ENCODE peak calls at places on chromosome 9, in six cellular contexts. X is CD8-positive, alpha-beta memory T cell; B is CD4-positive, CD25-positive, alpha-beta regulatory T cell; I is aorta; T is Caco-2; O is neural progenitor cell. W is an unnamed sample. For H3K9me3, the result is how much of the 10 kb centered on the place peaks cover.

GRCh38 chr9:77011973-77012817 is 7.3 kb upstream of the FOXB2 start:
- DNase-seq in O (peak), I (peak), B (peak), T (no peak), X (peak), W (peak)

GRCh38 chr9:4796988-4797956 is 4.5 kb downstream of the RCL1 start:
- DNase-seq in I (no peak), O (peak), X (no peak), T (peak), B (no peak), W (no peak)

GRCh38 chr9:22035591-22036011 is 26.5 kb upstream of the CDKN2B start:
- DNase-seq in X (no peak), I (no peak), O (no peak), B (no peak), T (no peak), W (no peak)

GRCh38 chr9:124274738-124275137 is 17.0 kb downstream of the NEK6 start:
- DNase-seq in I (no peak), X (no peak), B (no peak), O (no peak), T (no peak), W (no peak)

GRCh38 chr9:71752352-71752751 is 16.0 kb downstream of the CEMIP2 start:
- DNase-seq in O (peak), B (no peak), X (no peak), I (no peak), T (no peak), W (no peak)

GRCh38 chr9:27866741-27867140 is 293.5 kb upstream of the C9orf72 start:
- DNase-seq in B (no peak), O (peak), T (no peak), I (no peak), X (no peak), W (no peak)

GRCh38 chr9:84137968-84138367 is 157.4 kb downstream of the RMI1 start:
- DNase-seq in T (no peak), I (no peak), B (no peak), X (no peak), O (no peak), W (no peak)

GRCh38 chr9:6805532-6805931 is 47.8 kb downstream of the KDM4C start:
- DNase-seq in T (no peak), X (no peak), I (no peak), B (no peak), O (no peak), W (no peak)

GRCh38 chr9:134434896-134435506 is 108.7 kb downstream of the RXRA start:
- DNase-seq in I (peak), O (peak), X (no peak), T (peak), B (no peak), W (no peak)

GRCh38 chr9:89793124-89793495 is 188.3 kb downstream of the GADD45G start:
- DNase-seq in T (no peak), I (no peak), X (no peak), B (no peak), O (no peak), W (no peak)

GRCh38 chr9:17750285-17750684 is 171.4 kb downstream of the SH3GL2 start:
- DNase-seq in I (no peak), X (no peak), T (no peak), O (peak), B (no peak), W (no peak)

GRCh38 chr9:79924836-79925235 is 353.1 kb downstream of the TLE4 start:
- DNase-seq in B (no peak), T (no peak), O (no peak), X (no peak), I (no peak), W (no peak)

GRCh38 chr9:110030632-110031031 is 177.3 kb downstream of the C9orf152 start:
- DNase-seq in B (no peak), X (no peak), T (no peak), I (no peak), O (no peak), W (no peak)

GRCh38 chr9:37466037-37466709 is 923 bp upstream of the ZBTB5 start:
- DNase-seq in T (peak), B (peak), I (peak), X (peak), O (peak), W (peak)

GRCh38 chr9:88532320-88532719 is 2.7 kb upstream of the NXNL2 start:
- DNase-seq in T (no peak), X (no peak), I (no peak), O (peak), B (no peak), W (no peak)

GRCh38 chr9:69980591-69980990 is 63.1 kb upstream of the MAMDC2 start:
- DNase-seq in O (no peak), B (no peak), X (no peak), I (no peak), T (no peak), W (no peak)

GRCh38 chr9:95079461-95079860 is 238.0 kb downstream of the FANCC start:
- DNase-seq in X (no peak), B (no peak), O (no peak), T (no peak), I (no peak), W (no peak)

GRCh38 chr9:37187713-37188439 is 67.5 kb downstream of the ZCCHC7 start:
- DNase-seq in X (no peak), T (no peak), O (no peak), I (no peak), B (no peak), W (no peak)

GRCh38 chr9:131618071-131618479 is 72.8 kb downstream of the PRRT1B start:
- DNase-seq in I (peak), X (no peak), T (no peak), O (no peak), B (no peak), W (no peak)

GRCh38 chr9:99823392-99824377 is 2.0 kb downstream of the NR4A3 start:
- DNase-seq in T (peak), O (peak), B (peak), X (peak), I (peak), W (peak)

GRCh38 chr9:31776471-31776870 is 608.0 kb upstream of the ACO1 start:
- DNase-seq in X (no peak), I (no peak), T (no peak), O (no peak), B (no peak), W (no peak)

GRCh38 chr9:94906181-94906580 is 179.7 kb downstream of the AOPEP start:
- DNase-seq in I (no peak), X (no peak), O (no peak), T (no peak), B (no peak), W (no peak)

GRCh38 chr9:83955985-83956287 is 24.1 kb downstream of the HNRNPK start:
- DNase-seq in O (no peak), B (no peak), X (no peak), T (no peak), I (no peak), W (no peak)

GRCh38 chr9:134841180-134841904 is 39.3 kb upstream of the FCN2 start:
- DNase-seq in X (no peak), T (no peak), O (no peak), B (no peak), I (no peak), W (no peak)

GRCh38 chr9:104256031-104256709 is 162.1 kb downstream of the SMC2 start:
- DNase-seq in O (no peak), X (no peak), I (no peak), T (no peak), B (no peak), W (no peak)

GRCh38 chr9:129100383-129101169 is 10.0 kb downstream of the CRAT start:
- DNase-seq in O (no peak), T (no peak), X (no peak), B (no peak), I (no peak), W (no peak)

GRCh38 chr9:98807070-98807810 is at the start of gene GALNT12:
- DNase-seq in X (peak), T (peak), O (peak), B (peak), I (no peak), W (peak)

GRCh38 chr9:10008101-10008799 is 604.6 kb downstream of the PTPRD start:
- DNase-seq in O (peak), T (no peak), I (no peak), X (no peak), B (no peak), W (no peak)

GRCh38 chr9:89455356-89455824 is 42.5 kb downstream of the SEMA4D start:
- DNase-seq in X (no peak), I (no peak), O (no peak), B (no peak), T (no peak), W (no peak)

GRCh38 chr9:78542491-78543175 is 245.7 kb downstream of the PSAT1 start:
- DNase-seq in B (no peak), I (no peak), O (peak), X (no peak), T (no peak), W (no peak)

GRCh38 chr9:93507780-93508179 is 54.4 kb upstream of the FAM120AOS start:
- DNase-seq in T (no peak), O (no peak), I (no peak), B (no peak), X (no peak), W (no peak)

GRCh38 chr9:130846487-130847305 is 11.6 kb downstream of the ABL1 start:
- DNase-seq in B (no peak), T (no peak), I (peak), O (no peak), X (no peak), W (no peak)

GRCh38 chr9:123360161-123361085 is 4.4 kb downstream of the CRB2 start:
- DNase-seq in B (no peak), I (no peak), O (peak), T (peak), X (no peak), W (no peak)

GRCh38 chr9:102966999-102967398 is 28.1 kb upstream of the CYLC2 start:
- DNase-seq in I (no peak), B (no peak), O (no peak), X (no peak), T (no peak), W (no peak)
- H3K9me3 ChIP-seq in I (under half), B (under half), O (under half), X (under half), T (under half), W (under half)

GRCh38 chr9:135916998-135917397 is 9.7 kb upstream of the CAMSAP1 start:
- DNase-seq in T (no peak), O (no peak), B (no peak), I (no peak), X (no peak), W (no peak)

GRCh38 chr9:135921749-135922310 is 14.5 kb upstream of the CAMSAP1 start:
- DNase-seq in T (no peak), B (no peak), X (no peak), I (no peak), O (no peak), W (no peak)

GRCh38 chr9:135920973-135921585 is 13.7 kb upstream of the CAMSAP1 start:
- DNase-seq in T (no peak), O (no peak), I (peak), X (no peak), B (no peak), W (no peak)

GRCh38 chr9:135920256-135920930 is 13.0 kb upstream of the CAMSAP1 start:
- DNase-seq in I (peak), T (no peak), X (no peak), B (no peak), O (no peak), W (no peak)

DNA sequence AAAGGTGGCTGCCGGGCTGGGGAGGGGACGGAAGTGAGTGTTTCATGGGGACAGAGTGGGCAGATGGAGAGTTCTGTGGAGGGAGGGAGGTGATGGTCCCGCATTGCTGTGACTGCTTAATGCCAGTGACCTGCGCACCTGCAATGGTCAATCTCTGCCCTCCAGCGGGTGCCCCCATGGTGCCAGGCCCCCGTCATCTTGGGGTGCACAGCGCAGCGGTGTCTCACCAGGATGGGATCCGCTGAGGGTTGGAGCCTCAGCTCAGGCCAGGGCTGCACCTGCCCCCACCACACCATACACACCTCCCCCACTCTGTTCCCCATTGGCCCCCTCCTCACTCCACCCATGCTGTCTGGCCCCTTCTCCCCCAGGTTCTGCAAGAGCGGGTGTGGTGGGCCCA is 12.0 kb upstream of the CAMSAP1 start:
- DNase-seq in X (no peak), I (peak), T (no peak), B (no peak), O (no peak), W (no peak)
- H3K9me3 ChIP-seq in X (under half), I (under half), T (half or more), B (under half), O (under half), W (under half)

DNA sequence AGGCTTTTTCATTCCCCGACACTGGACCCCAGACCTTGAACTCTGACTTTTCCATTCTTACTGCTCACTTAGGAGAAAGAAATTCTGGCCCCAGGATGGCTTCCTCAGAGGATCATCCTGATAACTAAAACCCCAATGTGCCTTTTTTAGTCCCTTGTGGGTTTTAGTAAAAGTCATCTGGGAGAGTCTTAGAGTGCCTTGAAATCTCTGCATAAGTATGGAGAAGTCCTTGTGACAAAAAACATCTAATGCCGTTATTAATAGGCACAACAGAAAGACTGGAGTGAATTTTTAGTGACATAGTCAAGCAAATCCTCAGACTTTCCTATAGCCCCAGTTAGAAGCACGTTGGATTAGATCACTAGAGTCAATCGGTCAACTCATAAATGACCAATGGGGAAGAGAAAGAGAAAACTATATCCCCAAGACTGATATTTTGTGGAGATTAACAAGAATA is 108.2 kb upstream of the MPDZ start:
- DNase-seq in T (no peak), B (no peak), X (no peak), I (no peak), O (no peak), W (no peak)
- H3K9me3 ChIP-seq in T (under half), B (under half), X (under half), I (under half), O (under half), W (under half)

GRCh38 chr9:14706530-14707140 is 13.4 kb upstream of the ZDHHC21 start:
- DNase-seq in O (no peak), B (no peak), T (no peak), I (no peak), X (no peak), W (no peak)
- H3K9me3 ChIP-seq in O (under half), B (under half), T (under half), I (under half), X (under half), W (under half)

GRCh38 chr9:101881508-101881907 is 143.1 kb upstream of the GRIN3A start:
- DNase-seq in B (no peak), T (no peak), I (no peak), X (no peak), O (no peak), W (no peak)
- H3K9me3 ChIP-seq in B (under half), T (under half), I (under half), X (under half), O (under half), W (under half)

DNA sequence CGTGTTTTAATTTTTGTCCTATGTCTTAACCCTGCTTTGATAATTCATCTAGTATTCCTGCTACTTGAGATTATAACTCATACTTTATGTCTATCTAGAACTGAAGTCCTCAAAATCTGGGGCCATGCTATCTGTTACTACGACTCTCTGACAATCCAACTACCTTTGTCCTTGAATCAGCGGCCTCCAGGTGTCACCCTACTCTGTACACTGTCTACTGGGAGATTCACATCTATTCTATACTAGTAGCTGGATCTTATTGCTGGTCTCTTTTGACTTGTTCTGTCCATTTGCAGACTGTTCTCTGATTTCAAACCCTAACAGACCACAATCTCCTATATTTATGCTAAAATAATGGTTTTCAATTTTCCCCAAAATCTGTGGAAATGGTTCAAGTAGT is 225.5 kb upstream of the ELAVL2 start:
- DNase-seq in X (no peak), O (no peak), I (no peak), T (no peak), B (no peak), W (no peak)
- H3K9me3 ChIP-seq in X (under half), O (under half), I (under half), T (under half), B (under half), W (under half)

DNA sequence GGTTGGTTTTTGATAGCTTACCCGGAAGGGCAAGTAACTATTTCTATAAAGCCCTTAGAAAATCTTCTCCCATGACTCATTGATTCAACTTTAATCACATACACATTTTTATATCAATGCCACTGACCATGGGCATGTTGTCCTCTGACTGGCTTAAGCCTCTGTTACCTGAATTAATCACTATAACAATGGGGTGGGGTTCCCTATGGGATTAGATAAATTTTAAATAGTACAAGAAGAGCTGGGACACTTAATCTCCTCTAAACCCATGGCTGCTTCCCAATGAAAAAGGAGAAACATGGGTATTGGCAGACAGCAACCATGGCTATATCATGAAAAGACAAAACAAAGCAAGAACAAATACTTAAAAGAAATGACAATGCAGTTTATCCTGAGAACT is 636.2 kb downstream of the BRINP1 start:
- DNase-seq in B (no peak), I (no peak), O (no peak), T (no peak), X (no peak), W (no peak)
- H3K9me3 ChIP-seq in B (under half), I (under half), O (under half), T (under half), X (under half), W (under half)

DNA sequence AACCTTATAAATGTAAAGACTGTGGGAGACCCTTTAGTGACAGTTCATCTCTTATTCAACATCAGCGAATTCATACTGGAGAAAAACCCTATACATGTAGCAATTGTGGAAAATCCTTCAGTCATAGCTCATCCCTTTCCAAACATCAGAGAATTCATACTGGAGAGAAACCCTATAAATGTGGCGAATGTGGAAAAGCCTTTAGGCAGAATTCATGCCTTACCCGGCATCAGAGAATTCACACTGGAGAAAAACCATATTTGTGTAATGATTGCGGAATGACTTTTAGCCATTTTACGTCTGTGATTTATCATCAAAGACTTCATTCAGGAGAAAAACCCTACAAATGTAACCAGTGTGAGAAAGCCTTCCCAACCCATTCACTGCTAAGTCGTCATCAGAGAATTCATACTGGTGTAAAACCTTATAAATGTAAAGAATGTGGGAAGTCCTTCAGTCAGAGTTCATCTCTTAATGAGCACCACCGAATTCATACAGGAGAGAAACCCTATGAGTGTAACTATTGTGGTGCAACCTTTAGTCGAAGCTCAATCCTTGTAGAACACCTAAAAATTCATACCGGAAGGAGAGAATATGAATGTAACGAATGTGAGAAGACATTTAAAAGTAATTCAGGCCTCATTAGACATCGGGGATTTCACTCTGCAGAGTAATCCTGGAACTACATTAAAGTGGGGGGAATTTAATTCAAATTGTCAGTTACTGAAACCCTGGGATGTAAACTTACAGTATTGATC is 17.7 kb downstream of the ZNF483 start:
- DNase-seq in X (no peak), I (no peak), B (no peak), O (no peak), T (no peak), W (no peak)
- H3K9me3 ChIP-seq in X (half or more), I (under half), B (half or more), O (half or more), T (under half), W (under half)

DNA sequence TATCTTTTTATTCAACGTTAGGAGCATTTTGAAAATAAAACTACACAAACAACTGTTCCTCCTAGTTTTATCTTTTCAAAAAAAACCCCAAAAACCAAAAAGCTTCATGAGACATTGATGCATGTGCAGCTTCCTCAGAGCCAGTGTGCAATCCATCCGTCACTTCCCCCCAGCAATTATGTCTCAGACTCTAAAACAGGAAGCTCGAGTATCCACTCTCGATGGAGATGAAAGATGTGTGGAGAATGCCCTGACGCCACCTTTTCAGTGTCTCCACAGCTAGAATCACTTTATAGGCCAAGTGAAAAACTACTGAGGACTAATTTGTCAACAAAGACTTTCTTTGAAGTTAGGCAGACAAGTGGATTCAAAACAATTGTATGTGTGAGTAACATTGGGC is 408.9 kb upstream of the SMARCA2 start:
- DNase-seq in T (no peak), X (no peak), O (no peak), I (no peak), B (no peak), W (no peak)
- H3K9me3 ChIP-seq in T (under half), X (under half), O (under half), I (under half), B (under half), W (under half)

W was measured in T-helper 17 cell.